ENCODE peak calls at places on chromosomes 2 and 18, in six cellular contexts. H, J, D, V, L and P are unnamed samples.

GRCh38 chr2:102049756-102050443 is 58.1 kb downstream of the IL1R2 start:
- DNase-seq in H (no peak), J (no peak), D (no peak), V (no peak), L (no peak), P (no peak)

GRCh38 chr18:31660763-31661162 is 23.6 kb downstream of the B4GALT6 start:
- DNase-seq in H (no peak), J (no peak), D (no peak), V (no peak), L (no peak), P (no peak)

GRCh38 chr2:23673082-23673481 is 253.8 kb downstream of the ATAD2B start:
- DNase-seq in H (no peak), J (no peak), D (no peak), V (no peak), L (no peak), P (no peak)

GRCh38 chr2:180705551-180705950 is 274.9 kb upstream of the UBE2E3 start:
- DNase-seq in H (no peak), J (no peak), D (no peak), V (no peak), L (no peak), P (no peak)

GRCh38 chr18:48991299-48992055 is 40.7 kb upstream of the SMAD7 start:
- DNase-seq in H (no peak), J (no peak), D (no peak), V (no peak), L (no peak), P (no peak)

GRCh38 chr2:86700705-86701104 is 19.4 kb upstream of the RMND5A start:
- DNase-seq in H (no peak), J (no peak), D (no peak), V (no peak), L (no peak), P (no peak)

GRCh38 chr2:39942970-39943369 is 163.9 kb upstream of the THUMPD2 start:
- DNase-seq in H (no peak), J (no peak), D (no peak), V (no peak), L (no peak), P (no peak)

GRCh38 chr2:242031481-242032019 is 162.0 kb downstream of the RTP5 start:
- DNase-seq in H (no peak), J (no peak), D (no peak), V (peak), L (peak), P (no peak)

GRCh38 chr18:9708882-9709877 is 1.1 kb downstream of the RAB31 start:
- DNase-seq in H (peak), J (no peak), D (no peak), V (peak), L (peak), P (no peak)

GRCh38 chr18:8254664-8255063 is 354.6 kb upstream of the RAB12 start:
- DNase-seq in H (no peak), J (no peak), D (no peak), V (no peak), L (no peak), P (no peak)

GRCh38 chr2:201235865-201236811 is 24.2 kb upstream of the CASP8 start:
- DNase-seq in H (peak), J (peak), D (peak), V (peak), L (peak), P (peak)

GRCh38 chr2:69683170-69683971 is 39.8 kb upstream of the AAK1 start:
- DNase-seq in H (peak), J (peak), D (no peak), V (peak), L (no peak), P (peak)

GRCh38 chr2:228613133-228613532 is 431.6 kb upstream of the SPHKAP start:
- DNase-seq in H (no peak), J (peak), D (no peak), V (no peak), L (no peak), P (no peak)

GRCh38 chr2:237601453-237602116 is 11.1 kb upstream of the RAB17 start:
- DNase-seq in H (no peak), J (no peak), D (no peak), V (no peak), L (no peak), P (no peak)

GRCh38 chr2:221347471-221347870 is 224.6 kb downstream of the EPHA4 start:
- DNase-seq in H (peak), J (no peak), D (no peak), V (no peak), L (no peak), P (no peak)

GRCh38 chr2:16023663-16024360 is 83.5 kb downstream of the MYCN start:
- DNase-seq in H (no peak), J (no peak), D (no peak), V (no peak), L (no peak), P (no peak)

GRCh38 chr2:191128172-191128910 is 22.5 kb downstream of the STAT4 start:
- DNase-seq in H (no peak), J (no peak), D (no peak), V (no peak), L (no peak), P (no peak)

GRCh38 chr18:78213365-78213994 is 766.1 kb upstream of the SALL3 start:
- DNase-seq in H (no peak), J (no peak), D (no peak), V (no peak), L (no peak), P (no peak)

GRCh38 chr18:292271-292670 is 24.4 kb upstream of the THOC1 start:
- DNase-seq in H (peak), J (no peak), D (no peak), V (no peak), L (no peak), P (no peak)

GRCh38 chr18:24656044-24656443 is 195.6 kb downstream of the HRH4 start:
- DNase-seq in H (no peak), J (no peak), D (no peak), V (no peak), L (no peak), P (no peak)

GRCh38 chr2:132668189-132668833 is 1.7 kb downstream of the LYPD1 start:
- DNase-seq in H (peak), J (peak), D (no peak), V (no peak), L (no peak), P (peak)

GRCh38 chr18:1412660-1413659 is 508.3 kb downstream of the ADCYAP1 start:
- DNase-seq in H (no peak), J (no peak), D (no peak), V (no peak), L (no peak), P (no peak)

GRCh38 chr2:37982147-37982582 is 57.1 kb downstream of the RMDN2 start:
- DNase-seq in H (peak), J (peak), D (no peak), V (peak), L (peak), P (peak)

GRCh38 chr2:239944706-239945551 is 80.2 kb downstream of the NDUFA10 start:
- DNase-seq in H (no peak), J (no peak), D (no peak), V (peak), L (peak), P (no peak)

GRCh38 chr2:100822587-100823248 is 2.8 kb downstream of the NPAS2 start:
- DNase-seq in H (peak), J (no peak), D (no peak), V (no peak), L (no peak), P (no peak)

GRCh38 chr2:230950833-230951339 is 25.8 kb upstream of the GPR55 start:
- DNase-seq in H (no peak), J (no peak), D (no peak), V (no peak), L (no peak), P (no peak)
- TF ChIP-seq POLR2A in H (no peak), J (no peak), D (no peak), V (no peak), L (no peak), P (no peak)

GRCh38 chr2:55618649-55619055 is 1.2 kb upstream of the PPP4R3B start:
- DNase-seq in H (peak), J (peak), D (no peak), V (peak), L (peak), P (peak)
- TF ChIP-seq POLR2A in H (peak), J (peak), D (no peak), V (no peak), L (no peak), P (peak)

GRCh38 chr2:120344214-120344990 is 1.5 kb upstream of the INHBB start:
- DNase-seq in H (no peak), J (peak), D (no peak), V (no peak), L (peak), P (peak)
- TF ChIP-seq POLR2A in H (no peak), J (no peak), D (no peak), V (no peak), L (no peak), P (no peak)

GRCh38 chr2:29112379-29112778 is 2.8 kb upstream of the CLIP4 start:
- DNase-seq in H (no peak), J (no peak), D (no peak), V (no peak), L (no peak), P (no peak)

GRCh38 chr2:29114514-29114840 is 738 bp upstream of the CLIP4 start:
- DNase-seq in H (no peak), J (no peak), D (no peak), V (no peak), L (no peak), P (peak)

GRCh38 chr2:29114841-29115609 is at the start of gene CLIP4:
- DNase-seq in H (peak), J (peak), D (no peak), V (peak), L (peak), P (peak)

GRCh38 chr2:29113891-29114321 is 1.3 kb upstream of the CLIP4 start:
- DNase-seq in H (no peak), J (peak), D (no peak), V (peak), L (no peak), P (no peak)

DNA sequence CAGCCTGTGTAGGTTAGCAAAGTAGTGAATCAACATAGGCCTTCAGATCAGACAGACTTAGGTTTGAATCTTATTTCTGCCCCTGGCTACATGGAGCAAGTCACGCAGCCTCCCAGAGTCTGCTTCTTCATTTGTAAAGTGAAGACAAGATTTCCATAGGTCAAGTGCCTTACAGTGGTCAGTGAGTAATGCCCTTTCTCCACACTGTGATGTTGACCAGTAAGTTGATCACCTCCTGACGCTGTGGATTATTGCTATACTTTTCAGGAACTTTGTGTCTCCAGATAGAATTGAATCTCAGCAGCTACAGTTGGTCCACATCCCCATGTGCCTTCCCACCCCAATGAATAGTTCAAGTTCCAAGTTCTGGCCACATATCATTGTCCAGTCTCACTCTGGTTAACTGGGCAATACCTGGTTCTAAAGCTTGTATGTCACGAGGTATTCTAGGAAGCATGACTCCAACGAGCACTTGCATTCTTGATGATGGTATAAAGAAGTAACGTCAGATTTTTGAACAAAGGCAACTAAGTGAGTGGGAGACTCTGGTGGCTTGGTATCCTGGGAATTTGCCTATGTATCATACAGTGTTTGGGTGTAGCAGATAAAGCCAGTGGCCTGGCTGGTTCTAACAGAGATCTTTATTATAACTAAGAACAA is 2.1 kb upstream of the CLIP4 start:
- DNase-seq in H (no peak), J (no peak), D (no peak), V (no peak), L (no peak), P (no peak)
- TF ChIP-seq POLR2A in H (no peak), J (no peak), D (no peak), V (no peak), L (no peak), P (no peak)

DNA sequence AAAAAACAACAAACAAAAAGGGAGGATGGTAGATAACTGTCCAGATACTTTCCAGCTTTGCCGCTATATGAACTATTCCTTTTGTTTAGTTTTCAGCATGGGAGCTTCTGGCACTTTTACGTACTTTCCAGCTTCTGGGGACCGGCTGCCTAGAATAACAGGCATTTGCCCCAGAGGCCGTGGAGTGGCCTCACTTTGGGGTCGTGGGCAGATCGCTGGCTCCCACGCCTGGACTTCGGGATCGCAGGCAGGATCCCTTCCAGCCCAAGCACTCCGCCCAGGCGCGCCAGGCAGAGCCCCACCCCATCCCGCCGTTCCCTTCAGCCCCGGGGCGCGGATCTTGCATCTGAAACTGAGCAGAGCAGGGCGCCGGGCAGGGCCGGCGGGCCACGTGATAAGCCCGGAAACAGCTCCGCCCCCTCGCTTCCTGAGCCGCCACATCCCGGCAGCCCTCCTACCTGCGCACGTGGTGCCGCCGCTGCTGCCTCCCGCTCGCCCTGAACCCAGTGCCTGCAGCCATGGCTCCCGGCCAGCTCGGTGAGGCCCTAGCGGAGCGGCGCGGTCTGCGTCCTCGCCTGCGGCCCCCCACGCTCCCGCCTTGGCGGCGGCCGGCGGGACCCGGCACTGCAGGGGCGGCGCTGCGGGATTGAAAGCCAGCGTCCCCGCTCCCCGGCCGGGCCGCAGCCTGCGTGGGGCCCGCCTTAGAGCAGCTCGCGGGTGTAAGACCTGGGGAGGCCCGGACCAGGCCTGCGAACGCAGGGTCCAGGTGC is at the start of gene ATIC:
- DNase-seq in H (peak), J (peak), D (peak), V (peak), L (peak), P (peak)
- TF ChIP-seq POLR2A in H (peak), J (peak), D (no peak), V (peak), L (peak), P (peak)

DNA sequence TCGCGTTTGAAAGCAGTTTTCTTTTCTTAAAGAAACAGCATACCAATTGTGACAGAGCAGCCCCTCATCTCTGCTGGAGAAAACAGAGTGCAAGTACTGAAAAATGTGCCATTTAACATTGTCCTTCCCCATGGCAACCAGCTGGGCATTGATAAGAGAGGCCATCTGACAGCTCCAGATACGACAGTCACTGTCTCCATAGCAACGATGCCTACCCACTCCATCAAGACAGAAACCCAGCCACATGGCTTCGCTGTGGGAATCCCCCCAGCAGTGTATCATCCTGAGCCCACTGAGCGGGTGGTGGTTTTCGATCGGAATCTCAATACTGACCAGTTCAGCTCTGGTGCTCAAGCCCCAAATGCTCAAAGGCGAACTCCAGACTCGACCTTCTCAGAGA is 9.5 kb downstream of the GRHL1 start:
- DNase-seq in H (no peak), J (no peak), D (no peak), V (no peak), L (no peak), P (no peak)
- TF ChIP-seq POLR2A in H (no peak), J (no peak), D (no peak), V (no peak), L (no peak), P (no peak)

GRCh38 chr18:62425465-62426190 is 97.2 kb upstream of the ZCCHC2 start:
- DNase-seq in H (peak), J (peak), D (no peak), V (peak), L (no peak), P (peak)
- TF ChIP-seq POLR2A in H (no peak), J (no peak), D (no peak), V (no peak), L (no peak), P (peak)

GRCh38 chr2:99488999-99489757 is 639 bp downstream of the REV1 start:
- DNase-seq in H (peak), J (peak), D (no peak), V (peak), L (peak), P (peak)
- TF ChIP-seq POLR2A in H (peak), J (no peak), D (no peak), V (peak), L (no peak), P (no peak)

DNA sequence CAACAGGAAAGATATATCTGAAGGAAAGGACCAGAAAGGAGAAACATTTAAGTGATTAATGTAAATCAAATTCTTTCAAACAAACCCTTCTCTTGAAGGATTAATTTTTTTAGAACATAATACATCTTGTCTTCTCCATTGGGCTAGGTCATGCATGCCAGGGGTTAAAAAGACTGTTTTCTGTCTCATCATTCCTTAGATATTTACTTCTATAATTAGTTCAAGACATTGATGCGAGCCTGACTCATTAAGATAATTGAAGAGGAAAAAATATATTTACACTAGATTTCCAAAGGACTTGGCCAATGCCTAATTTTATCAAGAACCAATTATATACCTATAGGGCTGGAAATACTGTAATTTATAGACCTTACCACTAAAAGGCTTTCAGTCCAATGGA is 166.6 kb upstream of the SETBP1 start:
- DNase-seq in H (no peak), J (no peak), D (no peak), V (no peak), L (no peak), P (no peak)
- TF ChIP-seq POLR2A in H (no peak), J (no peak), D (no peak), V (no peak), L (no peak), P (no peak)

GRCh38 chr2:6081542-6081872 is 389.3 kb downstream of the SOX11 start:
- DNase-seq in H (no peak), J (no peak), D (no peak), V (no peak), L (no peak), P (no peak)

GRCh38 chr2:6081955-6082354 is 389.8 kb downstream of the SOX11 start:
- DNase-seq in H (no peak), J (no peak), D (no peak), V (no peak), L (no peak), P (no peak)

GRCh38 chr2:6083131-6083530 is 390.9 kb downstream of the SOX11 start:
- DNase-seq in H (no peak), J (no peak), D (no peak), V (no peak), L (no peak), P (no peak)

GRCh38 chr2:6080837-6081541 is 388.8 kb downstream of the SOX11 start:
- DNase-seq in H (no peak), J (no peak), D (no peak), V (no peak), L (no peak), P (peak)

DNA sequence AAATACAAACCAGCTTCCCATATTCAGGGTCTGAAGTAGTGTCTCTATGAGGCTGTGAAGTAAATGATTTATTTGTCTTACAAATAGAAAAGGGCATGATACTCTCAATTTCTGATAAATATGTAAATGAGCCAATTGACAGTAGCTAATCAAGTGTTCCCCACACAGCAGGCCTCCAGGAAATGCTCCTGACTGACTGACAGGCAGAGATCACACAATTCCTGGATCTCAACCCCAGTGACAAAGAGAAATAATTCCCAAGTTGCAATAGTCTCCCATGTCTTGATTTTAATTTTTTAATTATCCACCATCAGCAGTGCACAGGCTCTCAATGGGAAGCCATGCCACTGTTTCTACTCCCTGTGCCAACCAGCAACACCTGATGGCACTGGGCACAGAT is 390.4 kb downstream of the SOX11 start:
- DNase-seq in H (no peak), J (no peak), D (no peak), V (no peak), L (no peak), P (no peak)
- TF ChIP-seq POLR2A in H (no peak), J (no peak), D (no peak), V (no peak), L (no peak), P (no peak)